ENCODE peak calls at places on chromosomes 12 and 14, in seven cellular contexts. R, D, N, S, T, G and Q are unnamed samples.

GRCh38 chr14:20652996-20653975 is 11.8 kb upstream of the OR6S1 start:
- DNase-seq in S (peak; percentile 65), N (peak; percentile 35), T (no peak), D (no peak), G (no peak), R (no peak), Q (no peak)

GRCh38 chr14:23984891-23985607 is 3.7 kb upstream of the DHRS4L2 start:
- DNase-seq in G (no peak), D (no peak), T (no peak), N (no peak), R (no peak), S (no peak), Q (no peak)

GRCh38 chr14:33802737-33803136 is 148.1 kb downstream of the EGLN3 start:
- DNase-seq in R (no peak), S (no peak), T (no peak), N (no peak), G (no peak), D (no peak), Q (no peak)

GRCh38 chr12:19945559-19946485 is 422.5 kb upstream of the PDE3A start:
- DNase-seq in R (no peak), S (no peak), N (no peak), T (no peak), D (no peak), G (peak; percentile 79), Q (no peak)

GRCh38 chr12:114799574-114800487 is 115.9 kb upstream of the TBX3 start:
- DNase-seq in T (no peak), D (no peak), S (no peak), R (no peak), G (no peak), N (no peak), Q (no peak)

GRCh38 chr12:130766470-130766869 is 50.4 kb upstream of the RIMBP2 start:
- DNase-seq in S (no peak), G (no peak), T (no peak), R (no peak), N (no peak), D (no peak), Q (no peak)

GRCh38 chr14:23056257-23056955 is 914 bp downstream of the CDH24 start:
- DNase-seq in G (no peak), S (peak; percentile 56), T (no peak), R (peak; percentile 95), N (peak; percentile 85), D (peak; percentile 47), Q (peak; percentile 64)

GRCh38 chr12:121799175-121799841 is 4.5 kb upstream of the SETD1B start:
- DNase-seq in S (no peak), T (peak; percentile 48), R (peak; percentile 81), G (peak; percentile 60), D (no peak), N (peak; percentile 71), Q (peak; percentile 76)

GRCh38 chr12:91951571-91951970 is 194.1 kb downstream of the BTG1 start:
- DNase-seq in D (no peak), N (no peak), R (no peak), T (no peak), G (no peak), S (no peak), Q (no peak)

GRCh38 chr12:30774599-30774998 is 19.8 kb upstream of the CAPRIN2 start:
- DNase-seq in N (no peak), R (no peak), D (no peak), T (no peak), G (no peak), S (no peak), Q (no peak)

GRCh38 chr14:94382099-94382498 is 6.3 kb downstream of the SERPINA1 start:
- DNase-seq in S (no peak), N (no peak), T (no peak), G (no peak), D (no peak), R (no peak), Q (no peak)

GRCh38 chr12:124904306-124905098 is 9.9 kb downstream of the UBC start:
- DNase-seq in G (no peak), T (peak; percentile 79), S (no peak), R (no peak), D (no peak), N (peak; percentile 56), Q (no peak)

GRCh38 chr12:87320724-87321123 is 708.5 kb downstream of the C12orf50 start:
- DNase-seq in R (no peak), N (no peak), T (no peak), D (no peak), G (no peak), S (no peak), Q (no peak)

GRCh38 chr12:88416786-88417185 is 163.5 kb downstream of the KITLG start:
- DNase-seq in S (no peak), D (no peak), R (no peak), G (no peak), T (no peak), N (no peak), Q (no peak)

GRCh38 chr14:72796935-72797334 is 97.0 kb downstream of the DPF3 start:
- DNase-seq in D (no peak), S (no peak), R (no peak), G (no peak), T (peak; percentile 7), N (no peak), Q (no peak)

GRCh38 chr12:98559666-98560065 is 33.8 kb upstream of the SLC25A3 start:
- DNase-seq in G (no peak), R (no peak), D (no peak), N (no peak), S (no peak), T (peak; percentile 58), Q (no peak)

GRCh38 chr12:93707836-93708235 is 30.7 kb downstream of the CRADD start:
- DNase-seq in R (no peak), T (no peak), N (no peak), S (no peak), G (no peak), D (no peak), Q (no peak)

GRCh38 chr14:22814945-22815713 is at the start of gene SLC7A7:
- DNase-seq in G (no peak), N (peak; percentile 23), T (no peak), R (no peak), S (no peak), D (no peak), Q (peak; percentile 26)

GRCh38 chr12:54000105-54000773 is at the start of gene HOXC9:
- DNase-seq in R (no peak), G (no peak), D (no peak), N (peak; percentile 39), T (no peak), S (no peak), Q (no peak)

GRCh38 chr14:95200404-95200803 is 43.1 kb upstream of the DICER1 start:
- DNase-seq in T (no peak), G (no peak), R (no peak), S (no peak), N (no peak), D (no peak), Q (no peak)

GRCh38 chr12:53975019-53975815 is 463 bp upstream of the HOTAIR start:
- DNase-seq in N (no peak), D (no peak), R (no peak), G (no peak), S (no peak), T (no peak), Q (peak; percentile 68)

GRCh38 chr14:99478133-99478532 is 2.5 kb downstream of the SETD3 start:
- DNase-seq in S (no peak), N (no peak), T (no peak), R (no peak), G (no peak), D (no peak), Q (no peak)

GRCh38 chr12:80116735-80117134 is 17.4 kb downstream of the OTOGL start:
- DNase-seq in G (no peak), N (no peak), T (no peak), R (no peak), S (no peak), D (no peak), Q (no peak)

GRCh38 chr14:24463806-24464785 is 21.5 kb upstream of the SDR39U1 start:
- DNase-seq in S (no peak), R (no peak), N (no peak), G (no peak), T (no peak), D (no peak), Q (no peak)

GRCh38 chr14:50759800-50760543 is 71.0 kb downstream of the NIN start:
- DNase-seq in T (no peak), G (no peak), S (no peak), N (no peak), D (no peak), R (no peak), Q (no peak)

GRCh38 chr14:58547649-58548048 is 90.1 kb upstream of the DACT1 start:
- DNase-seq in N (no peak), T (no peak), R (no peak), D (no peak), G (no peak), S (no peak), Q (no peak)

GRCh38 chr12:57619434-57620244 is 8.4 kb downstream of the ARHGEF25 start:
- DNase-seq in N (peak; percentile 40), D (no peak), T (no peak), R (peak; percentile 43), G (no peak), S (no peak), Q (no peak)

GRCh38 chr14:64956697-64957412 is 14.3 kb upstream of the GPX2 start:
- DNase-seq in D (no peak), T (no peak), G (no peak), S (no peak), R (no peak), N (no peak), Q (no peak)

GRCh38 chr12:94874986-94875312 is 128.5 kb downstream of the NDUFA12 start:
- DNase-seq in G (no peak), T (no peak), D (no peak), N (no peak), S (no peak), R (no peak), Q (no peak)

GRCh38 chr14:74161526-74162158 is 76.9 kb downstream of the LIN52 start:
- DNase-seq in G (no peak), T (no peak), D (no peak), N (no peak), S (no peak), R (no peak), Q (no peak)

GRCh38 chr12:95218852-95219171 is 1.2 kb downstream of the VEZT start:
- DNase-seq in D (no peak), N (peak; percentile 30), R (peak; percentile 42), T (no peak), G (peak; percentile 45), S (peak; percentile 27), Q (peak; percentile 36)

GRCh38 chr12:122999196-122999946 is 18.9 kb downstream of the ARL6IP4 start:
- DNase-seq in N (no peak), G (no peak), R (no peak), T (peak; percentile 45), D (no peak), S (no peak), Q (no peak)

GRCh38 chr14:63432228-63432627 is 110.9 kb downstream of the PPP2R5E start:
- DNase-seq in G (no peak), R (no peak), T (no peak), S (no peak), N (no peak), D (no peak), Q (no peak)

GRCh38 chr12:127145929-127146789 is 1120.8 kb upstream of the TMEM132C start:
- DNase-seq in D (peak; percentile 49), R (no peak), G (no peak), T (peak; percentile 64), S (peak; percentile 69), N (peak; percentile 86), Q (no peak)

GRCh38 chr14:99683619-99684355 is at the start of gene CYP46A1:
- DNase-seq in R (peak; percentile 100), S (peak; percentile 99), T (peak; percentile 100), N (peak; percentile 99), G (peak; percentile 100), D (peak; percentile 99), Q (peak; percentile 95)